ENCODE peak calls at places on chromosomes 4 and X, in eight cellular contexts. E is AG09319, M is tibial artery, L is MM.1S, Y is epithelial cell of esophagus, P is Panc1, A is neural crest cell, Q is thoracic aorta. O is an unnamed sample.

GRCh38 chr4:120716346-120716745 is 206.2 kb downstream of the PRDM5 start:
- DNase-seq in E (no peak), M (no peak), L (no peak), Y (no peak), P (no peak), A (no peak), Q (no peak), O (no peak)

GRCh38 chr4:105896461-105896939 is 1.2 kb downstream of the NPNT start:
- DNase-seq in E (no peak), M (no peak), L (peak), Y (no peak), P (no peak), A (no peak), Q (no peak), O (no peak)

GRCh38 chr4:98802673-98803286 is 126.2 kb downstream of the EIF4E start:
- DNase-seq in E (no peak), M (no peak), L (no peak), Y (peak), P (no peak), A (no peak), Q (no peak), O (no peak)

GRCh38 chr4:68348577-68348976 is 1.3 kb downstream of the YTHDC1 start:
- DNase-seq in E (no peak), M (no peak), L (no peak), Y (no peak), P (no peak), A (no peak), Q (no peak), O (no peak)

GRCh38 chrX:135264210-135264609 is 12.3 kb downstream of the ETDA start:
- DNase-seq in E (no peak), M (no peak), L (no peak), Y (peak), P (no peak), A (no peak), Q (no peak), O (no peak)

GRCh38 chrX:41127476-41128192 is 42.4 kb downstream of the USP9X start:
- DNase-seq in E (no peak), M (no peak), L (peak), Y (no peak), P (no peak), A (no peak), Q (no peak), O (no peak)

GRCh38 chr4:23388259-23388658 is 501.6 kb downstream of the PPARGC1A start:
- DNase-seq in E (no peak), M (no peak), L (no peak), Y (no peak), P (no peak), A (no peak), Q (no peak), O (no peak)

GRCh38 chr4:146637853-146638800 is 566 bp upstream of the POU4F2 start:
- DNase-seq in E (no peak), M (no peak), L (no peak), Y (no peak), P (no peak), A (no peak), Q (no peak), O (peak)

GRCh38 chr4:56699537-56699936 is 18.4 kb upstream of the HOPX start:
- DNase-seq in E (no peak), M (no peak), L (no peak), Y (no peak), P (no peak), A (no peak), Q (no peak), O (no peak)

GRCh38 chrX:7120578-7121219 is 26.8 kb upstream of the STS start:
- DNase-seq in E (no peak), M (no peak), L (no peak), Y (no peak), P (no peak), A (no peak), Q (no peak), O (no peak)

GRCh38 chrX:78595901-78596502 is 63.1 kb downstream of the RTL3 start:
- DNase-seq in E (no peak), M (no peak), L (peak), Y (no peak), P (no peak), A (peak), Q (no peak), O (peak)

DNA sequence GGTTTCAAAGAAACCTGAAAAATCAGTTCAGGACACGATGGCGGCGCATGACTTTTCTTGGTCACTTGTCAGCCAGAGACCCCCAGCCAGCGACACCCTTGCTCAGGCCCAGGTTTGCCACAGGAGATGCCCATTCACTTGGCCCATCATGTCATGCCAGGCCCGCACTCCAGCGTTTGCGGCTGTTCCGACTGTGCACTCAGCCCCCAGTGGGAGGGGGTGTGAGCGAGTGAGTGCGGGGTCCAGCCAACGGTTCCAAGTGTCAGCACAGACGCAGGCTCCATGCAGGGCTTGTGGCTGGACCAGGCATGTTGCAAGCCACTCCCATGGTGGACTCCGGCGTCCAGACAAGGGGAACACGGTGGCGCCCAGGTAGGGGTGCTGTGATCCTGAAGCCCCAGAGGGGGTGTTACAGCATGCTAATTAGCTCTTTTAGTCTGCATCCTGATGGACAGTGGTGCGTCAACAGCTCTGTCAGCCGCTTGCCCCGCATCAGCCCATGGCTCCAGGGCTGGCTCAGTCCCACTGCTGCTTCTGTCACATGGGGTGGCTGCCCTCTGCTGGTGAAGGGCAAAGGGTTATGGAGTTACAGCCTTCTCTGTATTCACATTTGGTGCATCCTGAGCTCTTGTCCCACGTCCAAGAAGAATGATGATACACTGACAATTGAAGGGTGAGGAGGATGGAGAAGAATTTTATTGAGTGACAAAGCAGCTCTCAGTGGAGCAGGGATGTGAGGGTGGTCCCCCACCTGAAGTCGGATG is 3.7 kb upstream of the MAEA start:
- DNase-seq in E (no peak), M (no peak), L (peak), Y (no peak), P (no peak), A (no peak), Q (no peak), O (no peak)
- TF ChIP-seq CTCF in E (peak), M (peak), L (peak), Y (no peak), P (no peak), A (no peak), Q (no peak), O (no peak)

DNA sequence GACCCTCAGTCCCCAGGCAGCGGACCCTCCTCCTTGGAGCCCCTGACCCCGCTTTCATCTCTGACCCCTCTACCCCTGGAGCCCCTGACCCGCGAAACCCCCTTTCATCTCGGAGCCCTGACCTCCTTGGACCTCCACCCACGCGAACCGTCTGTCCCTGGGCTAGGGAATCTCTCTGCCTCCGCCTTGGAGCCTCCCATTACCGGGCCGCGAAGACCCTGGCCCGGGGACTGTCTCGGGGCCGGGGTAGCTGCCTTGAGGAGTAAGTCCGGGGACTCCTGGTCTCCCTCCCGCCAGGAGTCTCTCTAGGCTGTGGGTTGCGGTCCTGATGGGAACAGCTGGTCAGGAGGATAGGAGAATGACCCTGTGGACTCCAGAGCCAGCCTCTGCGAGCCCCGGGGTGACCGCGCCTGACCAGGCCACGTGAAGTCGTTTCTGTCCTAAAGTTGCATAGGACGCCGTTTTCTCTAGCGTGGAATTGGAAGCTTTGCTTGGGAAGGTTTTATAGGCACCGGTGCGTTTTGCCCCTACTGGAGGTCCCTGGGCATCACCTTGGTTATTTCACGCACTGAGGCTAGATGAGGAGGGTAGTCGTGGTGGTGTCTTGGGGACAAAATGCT is 824 bp downstream of the TBC1D14 start:
- DNase-seq in E (no peak), M (no peak), L (no peak), Y (no peak), P (no peak), A (no peak), Q (no peak), O (no peak)
- TF ChIP-seq CTCF in E (no peak), M (no peak), L (no peak), Y (peak), P (peak), A (peak), Q (peak), O (no peak)

DNA sequence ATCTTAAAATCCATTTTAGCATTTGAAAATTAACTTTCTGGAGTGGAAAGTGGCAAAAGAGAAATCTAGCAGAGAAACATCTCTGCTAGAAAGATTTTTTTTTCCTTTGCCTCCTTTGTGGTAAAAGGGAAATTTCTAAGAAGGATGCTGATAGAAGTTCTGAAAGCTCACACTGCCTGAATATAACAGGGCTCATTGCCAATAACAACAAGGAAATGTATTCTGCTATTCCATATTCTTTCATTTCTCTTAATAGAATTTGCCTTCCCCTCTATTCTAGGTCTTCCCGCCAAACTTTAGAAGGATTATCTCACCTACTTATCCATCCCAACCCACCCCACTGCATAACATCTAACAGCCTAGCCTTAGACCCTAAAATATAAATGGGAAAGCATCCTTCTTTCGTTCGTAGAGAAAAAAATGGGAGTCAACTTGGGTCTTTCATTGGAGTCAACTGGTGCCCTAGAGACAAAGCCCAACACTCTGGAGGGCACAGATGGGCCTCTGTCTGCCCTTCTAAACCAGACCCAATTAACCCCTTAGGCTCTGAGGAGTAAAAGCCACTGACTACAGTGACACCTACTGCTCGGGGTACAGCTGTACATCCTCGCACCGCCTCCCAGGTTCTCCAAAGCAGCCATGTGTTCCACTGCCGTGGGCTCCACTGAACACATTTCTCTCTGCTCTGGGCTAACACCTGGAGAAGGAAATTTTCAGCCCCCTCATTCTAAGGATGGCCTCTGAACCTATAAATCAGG is 103.9 kb downstream of the MAML3 start:
- DNase-seq in E (no peak), M (no peak), L (no peak), Y (peak), P (no peak), A (peak), Q (no peak), O (peak)
- TF ChIP-seq CTCF in E (peak), M (no peak), L (no peak), Y (peak), P (peak), A (peak), Q (no peak), O (peak)

DNA sequence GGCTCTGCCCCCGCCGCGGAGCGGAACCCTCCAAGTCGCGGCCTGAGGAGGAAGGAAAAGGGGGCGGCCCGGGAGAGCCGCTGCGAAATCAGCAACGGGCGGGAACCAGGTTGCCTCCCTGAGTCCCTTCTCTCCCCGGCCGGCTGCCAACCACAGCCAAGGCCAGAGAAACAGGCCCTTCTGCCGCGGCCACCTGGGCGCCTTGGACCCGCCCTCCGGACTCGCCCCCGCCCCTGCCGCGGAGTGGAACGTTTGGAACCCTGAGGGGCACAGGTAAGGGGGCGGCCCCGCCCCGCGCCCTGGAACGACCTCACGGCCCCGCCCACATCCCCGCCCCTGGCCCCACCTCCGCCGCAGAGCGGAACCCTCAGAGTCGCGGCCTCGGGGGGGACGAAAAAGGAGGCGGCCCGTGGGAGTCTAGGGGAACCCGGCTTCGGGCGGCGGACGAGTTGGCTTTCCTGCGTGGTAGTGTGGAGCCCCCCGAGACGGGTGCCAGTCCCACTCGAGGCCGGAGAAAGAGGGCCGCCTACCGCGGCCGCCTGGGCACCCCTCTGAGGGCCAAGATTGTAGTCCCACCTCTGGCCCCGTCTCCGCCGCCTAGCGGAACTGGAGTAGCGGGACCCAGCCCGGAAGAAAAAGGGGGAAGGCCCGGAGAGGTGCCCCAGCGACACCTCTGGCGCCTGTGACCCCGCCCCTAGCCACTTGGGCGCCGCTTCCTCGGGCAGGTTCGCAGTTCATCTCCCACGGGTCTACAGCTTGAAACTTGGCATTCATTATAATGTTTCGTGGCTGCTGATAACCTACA is 669 bp upstream of the PHKA2 start:
- DNase-seq in E (peak), M (peak), L (peak), Y (peak), P (no peak), A (peak), Q (peak), O (peak)
- TF ChIP-seq CTCF in E (peak), M (peak), L (no peak), Y (peak), P (peak), A (peak), Q (peak), O (peak)

DNA sequence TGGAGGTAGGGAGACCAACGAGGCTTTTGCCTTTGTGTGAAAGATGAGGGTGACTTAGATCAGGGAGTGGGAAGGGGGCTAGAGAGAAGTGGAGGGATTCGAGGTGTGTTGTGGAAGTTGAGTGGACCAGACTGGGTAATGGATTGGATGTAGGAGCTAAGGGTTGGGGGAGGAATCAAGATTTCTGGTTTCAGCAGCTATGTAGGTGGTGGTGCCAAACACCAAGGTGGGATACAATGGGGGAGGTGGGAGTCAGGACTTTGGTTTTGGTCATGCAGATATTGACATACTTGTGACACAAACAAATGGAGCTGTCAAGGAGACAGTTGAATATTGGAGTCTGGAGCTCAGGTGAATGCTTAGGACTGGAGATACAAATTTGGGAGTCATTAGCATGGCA is 71.0 kb downstream of the TSC22D3 start:
- DNase-seq in E (no peak), M (no peak), L (no peak), Y (no peak), P (no peak), A (no peak), Q (no peak), O (no peak)
- TF ChIP-seq CTCF in E (no peak), M (no peak), L (no peak), Y (no peak), P (no peak), A (no peak), Q (no peak), O (no peak)

GRCh38 chrX:32687379-32687778 is 524.0 kb downstream of the DMD start:
- DNase-seq in E (no peak), M (no peak), L (no peak), Y (no peak), P (no peak), A (no peak), Q (no peak), O (no peak)
- TF ChIP-seq CTCF in E (no peak), M (no peak), L (no peak), Y (peak), P (no peak), A (peak), Q (no peak), O (peak)

GRCh38 chr4:85153221-85153620 is 186.7 kb upstream of the WDFY3 start:
- DNase-seq in E (peak), M (no peak), L (no peak), Y (peak), P (no peak), A (no peak), Q (no peak), O (no peak)
- TF ChIP-seq CTCF in E (no peak), M (no peak), L (no peak), Y (no peak), P (no peak), A (no peak), Q (no peak), O (no peak)

GRCh38 chr4:180031330-180031729 is 2211.9 kb upstream of the TENM3 start:
- DNase-seq in E (no peak), M (no peak), L (no peak), Y (peak), P (no peak), A (no peak), Q (no peak), O (no peak)

DNA sequence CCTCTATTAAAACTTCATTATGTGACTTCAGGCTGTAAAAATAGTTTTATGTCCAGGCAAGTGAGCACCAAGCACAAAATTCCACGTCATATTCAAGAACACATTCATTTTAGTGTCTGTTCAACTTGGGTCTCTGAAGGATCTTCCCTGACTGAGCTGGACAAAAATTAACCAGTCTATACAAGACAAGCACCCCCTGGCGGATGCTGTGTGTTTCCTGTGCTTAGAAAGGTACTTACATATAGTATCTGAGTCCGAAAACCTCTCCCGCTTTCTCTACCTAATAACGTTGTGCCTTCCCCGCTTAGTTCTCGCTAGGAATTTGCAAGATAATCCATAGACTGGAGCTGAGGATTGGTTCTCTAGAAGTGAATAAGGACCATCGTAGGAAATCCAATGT is 2214.5 kb upstream of the TENM3 start:
- DNase-seq in E (no peak), M (no peak), L (peak), Y (peak), P (no peak), A (peak), Q (no peak), O (peak)
- TF ChIP-seq CTCF in E (peak), M (no peak), L (peak), Y (peak), P (peak), A (peak), Q (no peak), O (peak)

GRCh38 chr4:118290951-118291350 is 61.9 kb downstream of the PRSS12 start:
- DNase-seq in E (no peak), M (no peak), L (no peak), Y (no peak), P (no peak), A (no peak), Q (no peak), O (no peak)

GRCh38 chr4:118288097-118288496 is 64.7 kb downstream of the PRSS12 start:
- DNase-seq in E (peak), M (no peak), L (no peak), Y (peak), P (no peak), A (no peak), Q (no peak), O (no peak)

GRCh38 chr4:118287691-118288090 is 65.1 kb downstream of the PRSS12 start:
- DNase-seq in E (no peak), M (no peak), L (no peak), Y (peak), P (no peak), A (no peak), Q (no peak), O (no peak)

GRCh38 chr4:118286685-118287084 is 66.1 kb downstream of the PRSS12 start:
- DNase-seq in E (no peak), M (no peak), L (no peak), Y (peak), P (no peak), A (no peak), Q (no peak), O (no peak)

DNA sequence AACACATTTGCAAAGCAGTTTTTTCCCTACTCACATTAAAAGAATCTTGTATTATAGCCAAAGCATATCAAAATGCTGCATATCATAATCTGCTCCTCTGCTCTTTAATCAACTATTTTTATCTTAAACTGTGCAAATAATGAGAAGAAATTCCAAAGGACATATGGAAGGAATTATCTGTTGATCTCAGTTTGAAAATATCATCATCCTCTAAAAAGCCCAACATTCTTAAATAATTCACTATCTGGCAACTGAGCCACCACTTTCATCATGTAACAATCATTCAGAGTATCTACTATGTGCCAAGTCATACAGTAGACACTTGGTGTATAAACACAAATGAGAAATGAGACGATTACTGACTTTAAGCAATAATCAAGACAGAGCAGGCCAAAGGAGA is 63.0 kb downstream of the PRSS12 start:
- DNase-seq in E (peak), M (no peak), L (no peak), Y (no peak), P (no peak), A (no peak), Q (no peak), O (no peak)
- TF ChIP-seq CTCF in E (no peak), M (no peak), L (no peak), Y (no peak), P (no peak), A (no peak), Q (no peak), O (no peak)